ENCODE peak calls at places on chromosomes 16 and 17, in five cellular contexts. One of them, this sample, is unnamed.

GRCh38 chr17:73952498-73953205 is 250.8 kb upstream of the RPL38 start:
- DNase-seq in mesendoderm: peak; percentile 50
- DNase-seq in fibroblast of mammary gland: peak; percentile 11
- DNase-seq in left ventricle myocardium inferior: peak; percentile 40
- DNase-seq in T-helper 1 cell: no peak
- DNase-seq in this sample: no peak

GRCh38 chr17:65190467-65191095 is 53.4 kb downstream of the RGS9 start:
- DNase-seq in fibroblast of mammary gland: peak; percentile 68
- DNase-seq in T-helper 1 cell: no peak
- DNase-seq in mesendoderm: no peak
- DNase-seq in left ventricle myocardium inferior: no peak
- DNase-seq in this sample: peak; percentile 81

GRCh38 chr16:50153648-50154368 is 702 bp downstream of the TENT4B start:
- DNase-seq in mesendoderm: peak; percentile 50
- DNase-seq in left ventricle myocardium inferior: peak; percentile 46
- DNase-seq in fibroblast of mammary gland: no peak
- DNase-seq in T-helper 1 cell: no peak
- DNase-seq in this sample: peak; percentile 45

GRCh38 chr17:41956522-41956921 is 10.1 kb upstream of the CNP start:
- DNase-seq in mesendoderm: peak; percentile 41
- DNase-seq in left ventricle myocardium inferior: no peak
- DNase-seq in T-helper 1 cell: no peak
- DNase-seq in fibroblast of mammary gland: no peak
- DNase-seq in this sample: no peak

GRCh38 chr17:50908860-50909764 is 43.0 kb upstream of the TOB1 start:
- DNase-seq in T-helper 1 cell: peak; percentile 42
- DNase-seq in mesendoderm: peak; percentile 69
- DNase-seq in fibroblast of mammary gland: no peak
- DNase-seq in left ventricle myocardium inferior: peak; percentile 78
- DNase-seq in this sample: no peak

GRCh38 chr16:88846088-88846487 is 10.7 kb downstream of the GALNS start:
- DNase-seq in left ventricle myocardium inferior: no peak
- DNase-seq in mesendoderm: no peak
- DNase-seq in fibroblast of mammary gland: peak; percentile 79
- DNase-seq in T-helper 1 cell: no peak
- DNase-seq in this sample: peak; percentile 11

GRCh38 chr17:37643829-37644228 is 583 bp upstream of the DDX52 start:
- DNase-seq in T-helper 1 cell: no peak
- DNase-seq in fibroblast of mammary gland: no peak
- DNase-seq in mesendoderm: peak; percentile 5
- DNase-seq in left ventricle myocardium inferior: no peak
- DNase-seq in this sample: peak; percentile 8

GRCh38 chr16:5541356-5541755 is 443.8 kb upstream of the EEF2KMT start:
- DNase-seq in T-helper 1 cell: no peak
- DNase-seq in left ventricle myocardium inferior: no peak
- DNase-seq in fibroblast of mammary gland: no peak
- DNase-seq in mesendoderm: peak; percentile 87
- DNase-seq in this sample: no peak

GRCh38 chr17:65181237-65182061 is 44.3 kb downstream of the RGS9 start:
- DNase-seq in T-helper 1 cell: no peak
- DNase-seq in left ventricle myocardium inferior: no peak
- DNase-seq in fibroblast of mammary gland: no peak
- DNase-seq in mesendoderm: no peak
- DNase-seq in this sample: peak; percentile 67

GRCh38 chr17:35748323-35748960 is 4.6 kb downstream of the GAS2L2 start:
- DNase-seq in fibroblast of mammary gland: no peak
- DNase-seq in T-helper 1 cell: no peak
- DNase-seq in left ventricle myocardium inferior: no peak
- DNase-seq in mesendoderm: no peak
- DNase-seq in this sample: peak; percentile 11

GRCh38 chr16:1715220-1715619 is 9.2 kb downstream of the MAPK8IP3 start:
- DNase-seq in left ventricle myocardium inferior: no peak
- DNase-seq in T-helper 1 cell: no peak
- DNase-seq in mesendoderm: no peak
- DNase-seq in fibroblast of mammary gland: no peak
- DNase-seq in this sample: no peak

GRCh38 chr17:33871720-33872535 is 383.2 kb upstream of the CCL2 start:
- DNase-seq in left ventricle myocardium inferior: no peak
- DNase-seq in fibroblast of mammary gland: peak; percentile 23
- DNase-seq in mesendoderm: peak; percentile 54
- DNase-seq in T-helper 1 cell: no peak
- DNase-seq in this sample: peak; percentile 1

GRCh38 chr17:44775838-44776621 is 17.2 kb downstream of the ADAM11 start:
- DNase-seq in T-helper 1 cell: peak; percentile 93
- DNase-seq in fibroblast of mammary gland: no peak
- DNase-seq in left ventricle myocardium inferior: no peak
- DNase-seq in mesendoderm: no peak
- DNase-seq in this sample: no peak

GRCh38 chr16:23838485-23839142 is 2.8 kb downstream of the PRKCB start:
- DNase-seq in fibroblast of mammary gland: no peak
- DNase-seq in mesendoderm: no peak
- DNase-seq in T-helper 1 cell: no peak
- DNase-seq in left ventricle myocardium inferior: no peak
- DNase-seq in this sample: no peak

GRCh38 chr17:68356520-68356919 is 65.2 kb downstream of the ARSG start:
- DNase-seq in mesendoderm: no peak
- DNase-seq in fibroblast of mammary gland: no peak
- DNase-seq in T-helper 1 cell: peak; percentile 41
- DNase-seq in left ventricle myocardium inferior: no peak
- DNase-seq in this sample: no peak

GRCh38 chr16:65767125-65767524 is 599.4 kb upstream of the CDH5 start:
- DNase-seq in T-helper 1 cell: no peak
- DNase-seq in mesendoderm: peak; percentile 69
- DNase-seq in fibroblast of mammary gland: no peak
- DNase-seq in left ventricle myocardium inferior: no peak
- DNase-seq in this sample: no peak

GRCh38 chr17:48548687-48549621 is 4.0 kb upstream of the HOXB2 start:
- DNase-seq in left ventricle myocardium inferior: no peak
- DNase-seq in mesendoderm: no peak
- DNase-seq in fibroblast of mammary gland: no peak
- DNase-seq in T-helper 1 cell: no peak
- DNase-seq in this sample: no peak

GRCh38 chr17:964881-965280 is 14.7 kb downstream of the NXN start:
- DNase-seq in fibroblast of mammary gland: no peak
- DNase-seq in T-helper 1 cell: no peak
- DNase-seq in mesendoderm: no peak
- DNase-seq in left ventricle myocardium inferior: no peak
- DNase-seq in this sample: peak; percentile 31

GRCh38 chr16:27256861-27257260 is 11.7 kb downstream of the NSMCE1 start:
- DNase-seq in T-helper 1 cell: no peak
- DNase-seq in left ventricle myocardium inferior: no peak
- DNase-seq in fibroblast of mammary gland: no peak
- DNase-seq in mesendoderm: no peak
- DNase-seq in this sample: no peak

GRCh38 chr16:61246592-61246991 is 789.6 kb downstream of the CDH8 start:
- DNase-seq in fibroblast of mammary gland: no peak
- DNase-seq in T-helper 1 cell: no peak
- DNase-seq in left ventricle myocardium inferior: no peak
- DNase-seq in mesendoderm: no peak
- DNase-seq in this sample: no peak

GRCh38 chr17:74432484-74433391 is 850 bp downstream of the GPRC5C start:
- DNase-seq in left ventricle myocardium inferior: no peak
- DNase-seq in T-helper 1 cell: no peak
- DNase-seq in mesendoderm: peak; percentile 67
- DNase-seq in fibroblast of mammary gland: no peak
- DNase-seq in this sample: no peak

GRCh38 chr16:20822451-20823128 is 16.3 kb downstream of the REXO5 start:
- DNase-seq in fibroblast of mammary gland: no peak
- DNase-seq in left ventricle myocardium inferior: no peak
- DNase-seq in T-helper 1 cell: no peak
- DNase-seq in mesendoderm: no peak
- DNase-seq in this sample: no peak

GRCh38 chr16:48441863-48442279 is 56.7 kb upstream of the SIAH1 start:
- DNase-seq in mesendoderm: no peak
- DNase-seq in left ventricle myocardium inferior: no peak
- DNase-seq in T-helper 1 cell: no peak
- DNase-seq in fibroblast of mammary gland: no peak
- DNase-seq in this sample: no peak

GRCh38 chr16:9647981-9648701 is 534.1 kb downstream of the GRIN2A start:
- DNase-seq in fibroblast of mammary gland: peak; percentile 36
- DNase-seq in mesendoderm: peak; percentile 58
- DNase-seq in left ventricle myocardium inferior: no peak
- DNase-seq in T-helper 1 cell: no peak
- DNase-seq in this sample: peak; percentile 25

GRCh38 chr17:13024033-13024432 is 6.2 kb upstream of the ELAC2 start:
- DNase-seq in mesendoderm: no peak
- DNase-seq in fibroblast of mammary gland: no peak
- DNase-seq in T-helper 1 cell: no peak
- DNase-seq in left ventricle myocardium inferior: no peak
- DNase-seq in this sample: no peak

GRCh38 chr16:50627419-50627818 is 53.7 kb downstream of the SNX20 start:
- DNase-seq in fibroblast of mammary gland: peak; percentile 21
- DNase-seq in mesendoderm: peak; percentile 44
- DNase-seq in T-helper 1 cell: peak; percentile 16
- DNase-seq in left ventricle myocardium inferior: peak; percentile 50
- DNase-seq in this sample: peak; percentile 46

GRCh38 chr16:54503011-54503410 is 216.4 kb upstream of the IRX3 start:
- DNase-seq in fibroblast of mammary gland: no peak
- DNase-seq in mesendoderm: peak; percentile 8
- DNase-seq in left ventricle myocardium inferior: peak; percentile 80
- DNase-seq in T-helper 1 cell: no peak
- DNase-seq in this sample: no peak

GRCh38 chr17:77366558-77367245 is 225.9 kb downstream of the SEC14L1 start:
- DNase-seq in left ventricle myocardium inferior: no peak
- DNase-seq in mesendoderm: no peak
- DNase-seq in T-helper 1 cell: no peak
- DNase-seq in fibroblast of mammary gland: no peak
- DNase-seq in this sample: peak; percentile 72

GRCh38 chr17:15966879-15967248 is 21.9 kb downstream of the ADORA2B start:
- DNase-seq in left ventricle myocardium inferior: no peak
- DNase-seq in T-helper 1 cell: no peak
- DNase-seq in mesendoderm: peak; percentile 63
- DNase-seq in fibroblast of mammary gland: no peak
- DNase-seq in this sample: no peak

GRCh38 chr16:89720859-89721643 is at the start of the genes VPS9D1 and ZNF276:
- DNase-seq in fibroblast of mammary gland: peak; percentile 68
- DNase-seq in mesendoderm: peak; percentile 86
- DNase-seq in T-helper 1 cell: peak; percentile 85
- DNase-seq in left ventricle myocardium inferior: peak; percentile 89
- DNase-seq in this sample: peak; percentile 81

GRCh38 chr17:21291357-21291756 is 6.8 kb downstream of the MAP2K3 start:
- DNase-seq in T-helper 1 cell: no peak
- DNase-seq in fibroblast of mammary gland: no peak
- DNase-seq in left ventricle myocardium inferior: no peak
- DNase-seq in mesendoderm: no peak
- DNase-seq in this sample: no peak

GRCh38 chr17:37094391-37094790 is 145.6 kb downstream of the AATF start:
- DNase-seq in T-helper 1 cell: no peak
- DNase-seq in mesendoderm: no peak
- DNase-seq in fibroblast of mammary gland: no peak
- DNase-seq in left ventricle myocardium inferior: no peak
- DNase-seq in this sample: no peak

GRCh38 chr17:3647769-3648540 is 11.4 kb downstream of the CTNS start:
- DNase-seq in T-helper 1 cell: peak; percentile 11
- DNase-seq in fibroblast of mammary gland: peak; percentile 68
- DNase-seq in left ventricle myocardium inferior: peak; percentile 52
- DNase-seq in mesendoderm: peak; percentile 71
- DNase-seq in this sample: peak; percentile 70

GRCh38 chr17:57255776-57256681 is at the start of gene MSI2:
- DNase-seq in T-helper 1 cell: peak; percentile 90
- DNase-seq in fibroblast of mammary gland: peak; percentile 78
- DNase-seq in mesendoderm: peak; percentile 90
- DNase-seq in left ventricle myocardium inferior: peak; percentile 95
- DNase-seq in this sample: peak; percentile 82

GRCh38 chr16:56848955-56849689 is 15.9 kb upstream of the SLC12A3 start:
- DNase-seq in fibroblast of mammary gland: peak; percentile 84
- DNase-seq in mesendoderm: no peak
- DNase-seq in T-helper 1 cell: no peak
- DNase-seq in left ventricle myocardium inferior: no peak
- DNase-seq in this sample: peak; percentile 85

GRCh38 chr17:68383443-68384321 is 73.6 kb downstream of the WIPI1 start:
- DNase-seq in left ventricle myocardium inferior: no peak
- DNase-seq in mesendoderm: no peak
- DNase-seq in fibroblast of mammary gland: peak; percentile 92
- DNase-seq in T-helper 1 cell: no peak
- DNase-seq in this sample: peak; percentile 82